ENCODE peak calls at places on chromosomes 4 and X, in six cellular contexts. One of them, this sample, is unnamed. For H3K9me3 and H3K4me1, the result is how much of the 10 kb centered on the place peaks cover.

GRCh38 chr4:41572414-41572986 is 34.5 kb downstream of the LIMCH1 start:
- DNase-seq in sigmoid colon: no peak
- DNase-seq in SK-N-SH: no peak
- DNase-seq in tibial nerve: no peak
- DNase-seq in A549: no peak
- DNase-seq in transverse colon: no peak
- DNase-seq in this sample: no peak

GRCh38 chrX:99717716-99718115 is 692.4 kb downstream of the PCDH19 start:
- DNase-seq in sigmoid colon: no peak
- DNase-seq in SK-N-SH: no peak
- DNase-seq in tibial nerve: no peak
- DNase-seq in A549: no peak
- DNase-seq in transverse colon: no peak
- DNase-seq in this sample: no peak

GRCh38 chr4:44493924-44494323 is 45.3 kb upstream of the KCTD8 start:
- DNase-seq in sigmoid colon: no peak
- DNase-seq in SK-N-SH: peak
- DNase-seq in tibial nerve: no peak
- DNase-seq in A549: peak
- DNase-seq in transverse colon: no peak
- DNase-seq in this sample: no peak

GRCh38 chr4:47842985-47843384 is 5.1 kb upstream of the CORIN start:
- DNase-seq in sigmoid colon: no peak
- DNase-seq in SK-N-SH: no peak
- DNase-seq in tibial nerve: no peak
- DNase-seq in A549: no peak
- DNase-seq in transverse colon: no peak
- DNase-seq in this sample: no peak

GRCh38 chr4:142566243-142566642 is 279.9 kb downstream of the INPP4B start:
- DNase-seq in sigmoid colon: no peak
- DNase-seq in SK-N-SH: no peak
- DNase-seq in tibial nerve: no peak
- DNase-seq in A549: no peak
- DNase-seq in transverse colon: no peak
- DNase-seq in this sample: no peak

GRCh38 chr4:1332686-1333085 is 14.3 kb upstream of the UVSSA start:
- DNase-seq in sigmoid colon: no peak
- DNase-seq in SK-N-SH: no peak
- DNase-seq in tibial nerve: no peak
- DNase-seq in A549: no peak
- DNase-seq in transverse colon: no peak
- DNase-seq in this sample: no peak

GRCh38 chr4:142402925-142403324 is 443.2 kb downstream of the INPP4B start:
- DNase-seq in sigmoid colon: no peak
- DNase-seq in SK-N-SH: no peak
- DNase-seq in tibial nerve: peak
- DNase-seq in A549: peak
- DNase-seq in transverse colon: no peak
- DNase-seq in this sample: no peak

GRCh38 chrX:125012585-125012984 is 307.1 kb upstream of the TEX13C start:
- DNase-seq in sigmoid colon: no peak
- DNase-seq in SK-N-SH: no peak
- DNase-seq in tibial nerve: no peak
- DNase-seq in A549: no peak
- DNase-seq in transverse colon: no peak
- DNase-seq in this sample: no peak

GRCh38 chrX:126456136-126456535 is 96.5 kb downstream of the DCAF12L1 start:
- DNase-seq in sigmoid colon: no peak
- DNase-seq in SK-N-SH: no peak
- DNase-seq in tibial nerve: no peak
- DNase-seq in A549: no peak
- DNase-seq in transverse colon: no peak
- DNase-seq in this sample: no peak

GRCh38 chr4:89745708-89746107 is 91.3 kb downstream of the SNCA start:
- DNase-seq in sigmoid colon: no peak
- DNase-seq in SK-N-SH: no peak
- DNase-seq in tibial nerve: no peak
- DNase-seq in A549: no peak
- DNase-seq in transverse colon: no peak
- DNase-seq in this sample: no peak

GRCh38 chr4:182886768-182887167 is 30.4 kb downstream of the DCTD start:
- DNase-seq in sigmoid colon: no peak
- DNase-seq in SK-N-SH: no peak
- DNase-seq in tibial nerve: no peak
- DNase-seq in A549: no peak
- DNase-seq in transverse colon: no peak
- DNase-seq in this sample: no peak

GRCh38 chr4:177441061-177441802 is 1.0 kb downstream of the AGA start:
- DNase-seq in sigmoid colon: no peak
- DNase-seq in SK-N-SH: peak
- DNase-seq in tibial nerve: peak
- DNase-seq in A549: peak
- DNase-seq in transverse colon: peak
- DNase-seq in this sample: no peak

GRCh38 chrX:3820170-3820569 is 106.7 kb upstream of the PRKX start:
- DNase-seq in sigmoid colon: no peak
- DNase-seq in SK-N-SH: no peak
- DNase-seq in tibial nerve: no peak
- DNase-seq in A549: no peak
- DNase-seq in transverse colon: no peak
- DNase-seq in this sample: no peak

GRCh38 chrX:12494400-12495138 is 296.6 kb upstream of the PRPS2 start:
- DNase-seq in sigmoid colon: no peak
- DNase-seq in SK-N-SH: no peak
- DNase-seq in tibial nerve: no peak
- DNase-seq in A549: no peak
- DNase-seq in transverse colon: no peak
- DNase-seq in this sample: no peak

GRCh38 chr4:169899295-169899694 is 126.9 kb downstream of the MFAP3L start:
- DNase-seq in sigmoid colon: no peak
- DNase-seq in SK-N-SH: no peak
- DNase-seq in tibial nerve: no peak
- DNase-seq in A549: no peak
- DNase-seq in transverse colon: no peak
- DNase-seq in this sample: no peak

GRCh38 chr4:2712261-2712842 is 43.8 kb downstream of the TNIP2 start:
- DNase-seq in sigmoid colon: peak
- DNase-seq in SK-N-SH: no peak
- DNase-seq in tibial nerve: no peak
- DNase-seq in A549: no peak
- DNase-seq in transverse colon: no peak
- DNase-seq in this sample: no peak

GRCh38 chr4:5199142-5199541 is 147.9 kb downstream of the STK32B start:
- DNase-seq in sigmoid colon: no peak
- DNase-seq in SK-N-SH: no peak
- DNase-seq in tibial nerve: no peak
- DNase-seq in A549: no peak
- DNase-seq in transverse colon: no peak
- DNase-seq in this sample: no peak

GRCh38 chr4:5203309-5203708 is 152.0 kb downstream of the STK32B start:
- DNase-seq in sigmoid colon: no peak
- DNase-seq in SK-N-SH: no peak
- DNase-seq in tibial nerve: no peak
- DNase-seq in A549: no peak
- DNase-seq in transverse colon: no peak
- DNase-seq in this sample: no peak

GRCh38 chr4:5200546-5200945 is 149.3 kb downstream of the STK32B start:
- DNase-seq in sigmoid colon: no peak
- DNase-seq in SK-N-SH: no peak
- DNase-seq in tibial nerve: no peak
- DNase-seq in A549: no peak
- DNase-seq in transverse colon: no peak
- DNase-seq in this sample: no peak

GRCh38 chr4:5198586-5198985 is 147.3 kb downstream of the STK32B start:
- DNase-seq in sigmoid colon: no peak
- DNase-seq in SK-N-SH: no peak
- DNase-seq in tibial nerve: no peak
- DNase-seq in A549: no peak
- DNase-seq in transverse colon: no peak
- DNase-seq in this sample: no peak

GRCh38 chr4:5199912-5200311 is 148.6 kb downstream of the STK32B start:
- DNase-seq in sigmoid colon: no peak
- DNase-seq in SK-N-SH: no peak
- DNase-seq in tibial nerve: no peak
- DNase-seq in A549: no peak
- DNase-seq in transverse colon: no peak
- DNase-seq in this sample: no peak
- H3K9me3 ChIP-seq in sigmoid colon: under half
- H3K9me3 ChIP-seq in SK-N-SH: under half
- H3K9me3 ChIP-seq in tibial nerve: under half
- H3K9me3 ChIP-seq in A549: under half
- H3K9me3 ChIP-seq in transverse colon: under half
- H3K9me3 ChIP-seq in this sample: under half

GRCh38 chrX:132774312-132774711 is 184.1 kb downstream of the HS6ST2 start:
- DNase-seq in sigmoid colon: no peak
- DNase-seq in SK-N-SH: no peak
- DNase-seq in tibial nerve: no peak
- DNase-seq in A549: no peak
- DNase-seq in transverse colon: no peak
- DNase-seq in this sample: no peak
- TF ChIP-seq EP300 in sigmoid colon: no peak
- TF ChIP-seq EP300 in SK-N-SH: no peak
- TF ChIP-seq EP300 in tibial nerve: no peak
- TF ChIP-seq EP300 in A549: no peak
- TF ChIP-seq EP300 in transverse colon: no peak
- TF ChIP-seq EP300 in this sample: no peak

DNA sequence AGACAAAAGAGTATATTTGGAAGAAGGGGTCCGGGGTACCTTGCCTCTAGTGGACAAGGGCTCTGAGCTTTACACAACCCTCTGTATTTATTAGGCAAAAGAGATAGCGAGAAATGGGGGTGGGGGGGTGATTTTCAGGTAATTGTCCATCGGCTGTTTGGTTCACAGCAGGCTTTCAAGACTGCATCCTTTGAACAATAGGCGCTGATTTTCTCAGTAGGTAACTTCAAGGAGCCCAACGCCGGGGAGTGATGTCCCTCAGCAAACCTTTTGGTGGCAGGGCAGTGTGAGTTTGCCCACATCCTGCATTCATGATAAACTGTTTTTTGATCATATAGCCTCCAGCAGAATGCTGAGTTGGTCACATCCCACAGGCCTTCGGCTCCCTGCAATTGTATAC is 61.6 kb downstream of the KDM5C start:
- DNase-seq in sigmoid colon: no peak
- DNase-seq in SK-N-SH: no peak
- DNase-seq in tibial nerve: no peak
- DNase-seq in A549: no peak
- DNase-seq in transverse colon: no peak
- DNase-seq in this sample: no peak
- H3K4me1 ChIP-seq in sigmoid colon: under half
- H3K4me1 ChIP-seq in SK-N-SH: under half
- H3K4me1 ChIP-seq in tibial nerve: under half
- H3K4me1 ChIP-seq in A549: under half
- H3K4me1 ChIP-seq in transverse colon: under half
- H3K4me1 ChIP-seq in this sample: under half

DNA sequence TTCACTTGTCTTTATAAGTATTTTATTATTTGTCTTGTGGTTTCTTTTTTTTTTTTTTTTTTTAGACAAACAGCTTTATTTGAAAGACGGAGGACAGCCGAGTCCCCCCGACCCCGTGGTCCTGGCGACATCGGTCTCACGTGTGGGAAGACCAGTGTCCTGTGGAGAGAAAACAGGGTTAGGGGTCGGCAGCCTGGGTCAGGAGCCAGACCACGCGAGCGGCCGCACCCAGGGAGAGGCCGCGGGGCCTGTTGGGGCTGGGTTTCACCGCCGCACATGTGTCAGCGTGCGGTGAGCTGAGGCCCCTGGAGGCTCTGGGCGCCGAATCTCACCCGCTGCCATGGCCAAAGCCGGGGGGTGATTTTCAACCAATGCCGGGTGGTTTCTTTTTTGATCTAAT is 17.8 kb upstream of the RAB33B start:
- DNase-seq in sigmoid colon: no peak
- DNase-seq in SK-N-SH: no peak
- DNase-seq in tibial nerve: no peak
- DNase-seq in A549: no peak
- DNase-seq in transverse colon: no peak
- DNase-seq in this sample: peak
- H3K9me3 ChIP-seq in sigmoid colon: under half
- H3K9me3 ChIP-seq in SK-N-SH: under half
- H3K9me3 ChIP-seq in tibial nerve: under half
- H3K9me3 ChIP-seq in A549: under half
- H3K9me3 ChIP-seq in transverse colon: under half
- H3K9me3 ChIP-seq in this sample: under half

DNA sequence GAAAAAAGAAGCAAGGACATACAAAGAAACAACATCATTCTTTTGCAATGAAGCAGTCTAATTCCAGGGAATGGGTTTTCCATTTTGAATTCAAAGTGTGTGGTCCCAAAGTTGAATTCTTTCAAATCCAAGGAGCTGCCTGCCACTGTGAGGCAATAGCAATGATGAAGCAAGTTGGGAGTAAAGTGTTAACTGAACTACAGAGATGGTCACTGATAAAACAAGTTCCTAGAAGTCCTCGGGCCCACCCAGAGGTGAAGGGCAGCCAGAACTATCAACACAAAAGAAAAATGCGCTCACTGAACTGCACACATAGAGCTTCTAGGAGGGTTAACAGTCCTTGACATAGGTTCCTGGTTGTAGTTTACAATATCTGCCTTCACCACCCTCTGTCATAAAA is 115.9 kb downstream of the RAB28 start:
- DNase-seq in sigmoid colon: no peak
- DNase-seq in SK-N-SH: no peak
- DNase-seq in tibial nerve: no peak
- DNase-seq in A549: peak
- DNase-seq in transverse colon: no peak
- DNase-seq in this sample: no peak
- TF ChIP-seq EP300 in sigmoid colon: no peak
- TF ChIP-seq EP300 in SK-N-SH: no peak
- TF ChIP-seq EP300 in tibial nerve: no peak
- TF ChIP-seq EP300 in A549: no peak
- TF ChIP-seq EP300 in transverse colon: no peak
- TF ChIP-seq EP300 in this sample: no peak